ENCODE peak calls at places on chromosomes 5 and 9, in five cellular contexts. X, K, B, C and F are unnamed samples. For H3K4me1, the result is how much of the 10 kb centered on the place peaks cover.

GRCh38 chr5:117829646-117830045 is 1158.7 kb downstream of the DTWD2 start:
- DNase-seq in X (no peak), K (no peak), B (no peak), C (no peak), F (no peak)

GRCh38 chr5:141411575-141411974 is 1.2 kb upstream of the PCDHGA10 start:
- DNase-seq in X (no peak), K (no peak), B (no peak), C (no peak), F (no peak)

GRCh38 chr9:81477669-81478068 is 211.7 kb downstream of the TLE1 start:
- DNase-seq in X (no peak), K (no peak), B (no peak), C (no peak), F (no peak)

GRCh38 chr5:96529559-96529958 is 96.5 kb upstream of the PCSK1 start:
- DNase-seq in X (no peak), K (no peak), B (no peak), C (no peak), F (no peak)

GRCh38 chr9:22204240-22204639 is 195.1 kb upstream of the CDKN2B start:
- DNase-seq in X (no peak), K (no peak), B (no peak), C (no peak), F (no peak)

GRCh38 chr5:150654181-150654580 is 6.9 kb upstream of the MYOZ3 start:
- DNase-seq in X (no peak), K (no peak), B (no peak), C (no peak), F (no peak)

GRCh38 chr5:137374110-137374853 is 124.8 kb downstream of the SPOCK1 start:
- DNase-seq in X (no peak), K (no peak), B (no peak), C (no peak), F (no peak)

GRCh38 chr9:74666625-74667316 is 169.6 kb downstream of the RORB start:
- DNase-seq in X (no peak), K (peak), B (no peak), C (no peak), F (no peak)

GRCh38 chr5:163596536-163596935 is 91.1 kb downstream of the MAT2B start:
- DNase-seq in X (no peak), K (no peak), B (no peak), C (no peak), F (no peak)

GRCh38 chr5:74916831-74917710 is 50.9 kb upstream of the FAM169A start:
- DNase-seq in X (no peak), K (peak), B (no peak), C (no peak), F (no peak)

GRCh38 chr5:176652136-176652535 is 4.9 kb downstream of the TSPAN17 start:
- DNase-seq in X (no peak), K (no peak), B (no peak), C (no peak), F (no peak)

GRCh38 chr5:156589104-156589858 is 260.8 kb upstream of the PPP1R2B start:
- DNase-seq in X (no peak), K (no peak), B (no peak), C (no peak), F (no peak)

GRCh38 chr9:71524446-71524845 is 243.9 kb downstream of the CEMIP2 start:
- DNase-seq in X (no peak), K (no peak), B (no peak), C (no peak), F (no peak)

GRCh38 chr9:118331622-118332045 is 627.4 kb downstream of the TLR4 start:
- DNase-seq in X (no peak), K (no peak), B (no peak), C (no peak), F (no peak)

GRCh38 chr9:86893811-86894490 is 53.4 kb downstream of the GAS1 start:
- DNase-seq in X (no peak), K (no peak), B (no peak), C (no peak), F (no peak)

GRCh38 chr9:37678789-37679273 is 28.1 kb downstream of the FRMPD1 start:
- DNase-seq in X (no peak), K (no peak), B (no peak), C (no peak), F (no peak)

GRCh38 chr5:163504091-163504931 is 1.1 kb upstream of the MAT2B start:
- DNase-seq in X (peak), K (peak), B (peak), C (no peak), F (peak)

GRCh38 chr5:23318960-23319359 is 188.4 kb upstream of the PRDM9 start:
- DNase-seq in X (no peak), K (no peak), B (no peak), C (no peak), F (no peak)

GRCh38 chr9:132780230-132781007 is 97.7 kb downstream of the AK8 start:
- DNase-seq in X (no peak), K (no peak), B (no peak), C (no peak), F (no peak)

GRCh38 chr9:93319992-93320490 is 131.4 kb upstream of the FAM120A start:
- DNase-seq in X (no peak), K (no peak), B (no peak), C (no peak), F (no peak)

GRCh38 chr5:158966691-158967090 is 133.0 kb downstream of the EBF1 start:
- DNase-seq in X (no peak), K (no peak), B (no peak), C (no peak), F (no peak)

GRCh38 chr9:135083831-135084230 is 3.6 kb upstream of the OLFM1 start:
- DNase-seq in X (peak), K (no peak), B (no peak), C (peak), F (no peak)

DNA sequence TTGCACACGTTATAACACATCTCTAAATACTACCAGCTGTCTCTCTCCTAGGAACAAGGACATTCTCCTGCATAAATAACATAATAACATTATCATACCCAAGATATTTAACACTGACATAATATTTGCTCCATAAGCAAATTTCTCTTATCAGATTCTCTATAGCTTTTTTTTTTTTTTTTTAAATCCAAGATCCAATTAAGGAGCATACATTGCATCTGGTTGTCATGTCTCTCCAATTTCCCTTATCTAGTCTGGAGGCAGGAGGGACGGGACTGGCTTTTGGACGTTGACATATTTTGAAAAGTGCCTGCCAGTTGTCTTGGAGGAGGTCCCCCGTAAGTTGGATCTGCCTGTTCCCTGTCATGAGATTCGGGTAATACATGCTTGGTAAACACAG is 76.6 kb downstream of the RAPGEF1 start:
- DNase-seq in X (no peak), K (no peak), B (no peak), C (no peak), F (no peak)
- H3K4me1 ChIP-seq in X (half or more), K (under half), B (under half), C (under half), F (half or more)

GRCh38 chr5:95068952-95069351 is 215.9 kb downstream of the MCTP1 start:
- DNase-seq in X (no peak), K (no peak), B (no peak), C (no peak), F (no peak)
- H3K4me3 ChIP-seq in X (no peak), K (no peak), B (no peak), C (no peak), F (peak)

DNA sequence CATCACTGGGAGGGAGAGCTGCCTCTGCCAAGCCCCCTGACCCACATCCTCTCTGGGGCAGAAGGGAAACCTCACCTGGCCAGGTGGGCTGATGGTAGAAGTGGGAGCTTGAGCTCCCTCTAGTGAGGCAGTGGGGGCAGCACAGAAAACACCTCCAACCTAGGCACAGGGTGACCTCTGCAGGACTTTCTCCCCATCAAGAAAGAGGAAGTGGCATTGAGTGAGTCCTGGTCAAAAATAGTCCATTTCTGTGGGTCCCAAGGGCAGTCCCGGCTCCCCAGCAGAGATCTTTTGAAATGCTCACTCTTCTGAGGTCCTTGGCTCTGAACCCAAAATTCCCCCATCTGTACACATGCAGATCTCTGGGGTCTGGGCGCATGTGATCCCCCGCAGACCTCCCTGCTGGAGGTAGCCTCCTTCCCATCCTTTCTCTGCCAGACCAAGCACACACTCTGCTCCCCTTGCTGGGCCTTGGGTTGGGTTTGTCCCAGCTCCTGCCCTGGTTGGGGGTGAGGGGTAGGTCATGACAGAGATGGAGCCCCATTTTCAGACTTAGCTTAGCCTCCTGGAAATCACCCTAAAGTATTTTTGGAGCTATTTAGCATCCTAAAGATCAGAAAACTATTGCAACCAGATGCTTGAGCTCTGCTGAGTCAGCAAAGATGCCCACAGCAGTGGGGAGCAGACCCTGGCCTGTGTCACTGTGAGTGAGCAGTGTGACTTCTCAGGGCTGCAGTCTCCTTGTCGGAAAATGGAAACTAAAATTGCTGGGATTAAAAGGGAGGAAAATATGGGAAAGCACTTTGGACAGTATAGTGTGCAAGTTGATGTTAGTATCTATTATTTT is 41.6 kb upstream of the LCP2 start:
- DNase-seq in X (no peak), K (no peak), B (no peak), C (no peak), F (no peak)
- TF ChIP-seq CTCF in X (peak), K (no peak), B (no peak), C (no peak), F (peak)

GRCh38 chr5:56733580-56733979 is 81.8 kb upstream of the MAP3K1 start:
- DNase-seq in X (no peak), K (no peak), B (no peak), C (no peak), F (no peak)
- H3K4me1 ChIP-seq in X (under half), K (under half), B (under half), C (under half), F (under half)